ENCODE peak calls at places on chromosomes 5 and 9, in eight cellular contexts. G, N, Z, A, P, U, M and Y are unnamed samples.

GRCh38 chr9:135239100-135239768 is 151.8 kb downstream of the OLFM1 start:
- DNase-seq in G (no peak), N (no peak), Z (no peak), A (no peak), P (no peak), U (no peak), M (no peak), Y (no peak)

GRCh38 chr5:95084757-95085156 is 200.1 kb downstream of the MCTP1 start:
- DNase-seq in G (no peak), N (peak; percentile 59), Z (no peak), A (peak; percentile 45), P (no peak), U (no peak), M (no peak), Y (no peak)

GRCh38 chr9:76230961-76231360 is 163.3 kb downstream of the RFK start:
- DNase-seq in G (no peak), N (no peak), Z (no peak), A (no peak), P (no peak), U (no peak), M (no peak), Y (no peak)

GRCh38 chr9:133821606-133822438 is 83.7 kb upstream of the SARDH start:
- DNase-seq in G (no peak), N (no peak), Z (no peak), A (no peak), P (peak; percentile 76), U (peak; percentile 58), M (no peak), Y (no peak)

GRCh38 chr9:2157277-2158105 is 142.3 kb downstream of the SMARCA2 start:
- DNase-seq in G (peak; percentile 43), N (peak; percentile 49), Z (peak; percentile 55), A (peak; percentile 84), P (peak; percentile 63), U (peak; percentile 71), M (no peak), Y (no peak)

GRCh38 chr5:30458681-30459080 is 734.8 kb upstream of the CDH6 start:
- DNase-seq in G (no peak), N (no peak), Z (peak; percentile 84), A (no peak), P (peak; percentile 5), U (no peak), M (no peak), Y (no peak)

GRCh38 chr9:23044549-23044948 is 597.9 kb downstream of the DMRTA1 start:
- DNase-seq in G (no peak), N (peak; percentile 51), Z (no peak), A (no peak), P (no peak), U (no peak), M (no peak), Y (no peak)

GRCh38 chr5:3613726-3614125 is 18.1 kb downstream of the IRX1 start:
- DNase-seq in G (no peak), N (no peak), Z (no peak), A (no peak), P (no peak), U (no peak), M (no peak), Y (no peak)

GRCh38 chr5:16784843-16785791 is 151.0 kb downstream of the MYO10 start:
- DNase-seq in G (peak; percentile 70), N (no peak), Z (no peak), A (peak; percentile 34), P (no peak), U (no peak), M (no peak), Y (no peak)

GRCh38 chr9:90893706-90894105 is 92.1 kb downstream of the SYK start:
- DNase-seq in G (no peak), N (no peak), Z (no peak), A (no peak), P (no peak), U (no peak), M (no peak), Y (no peak)

GRCh38 chr9:30943446-30944232 is 1440.8 kb upstream of the ACO1 start:
- DNase-seq in G (no peak), N (no peak), Z (no peak), A (no peak), P (no peak), U (no peak), M (no peak), Y (no peak)

GRCh38 chr5:150286820-150287219 is 2.8 kb downstream of the CAMK2A start:
- DNase-seq in G (no peak), N (peak; percentile 62), Z (peak; percentile 88), A (no peak), P (no peak), U (peak; percentile 59), M (no peak), Y (no peak)